ENCODE peak calls at places on chromosomes 7 and 10, in seven cellular contexts. A is HL-60; Q is effector CD8-positive, alpha-beta T cell; G is naive thymus-derived CD8-positive, alpha-beta T cell; S is HS-5; H is effector CD4-positive, alpha-beta T cell; L is ELR. R is an unnamed sample.
A peak's percentile ranks its signal among the peaks of the same experiment; 100 is the strongest.

GRCh38 chr7:157139142-157140117 is 704 bp downstream of the UBE3C start:
- DNase-seq in H (peak; percentile 58), A (peak; percentile 44), Q (peak; percentile 53), L (peak; percentile 54), S (no peak), G (peak; percentile 53), R (peak; percentile 30)

GRCh38 chr7:27211694-27212316 is 11.9 kb upstream of the HOXA13 start:
- DNase-seq in S (no peak), G (no peak), Q (no peak), A (no peak), L (no peak), H (no peak), R (no peak)

GRCh38 chr7:45702751-45703150 is 128.6 kb downstream of the ADCY1 start:
- DNase-seq in A (no peak), S (no peak), H (no peak), Q (no peak), L (no peak), G (no peak), R (no peak)

GRCh38 chr7:121366852-121367431 is 29.2 kb downstream of the FAM3C start:
- DNase-seq in Q (no peak), S (no peak), L (peak; percentile 48), A (no peak), G (no peak), H (peak; percentile 21), R (peak; percentile 42)

GRCh38 chr10:51895209-51895608 is 195.8 kb upstream of the CSTF2T start:
- DNase-seq in A (no peak), L (no peak), H (no peak), Q (no peak), G (no peak), S (no peak), R (no peak)

GRCh38 chr10:86411281-86411841 is 44.8 kb upstream of the GRID1 start:
- DNase-seq in H (no peak), S (no peak), L (peak; percentile 64), G (peak; percentile 15), Q (no peak), A (no peak), R (no peak)

GRCh38 chr7:142800699-142801260 is 30.0 kb downstream of the PRSS2 start:
- DNase-seq in S (no peak), L (no peak), G (no peak), A (no peak), H (no peak), Q (no peak), R (no peak)

GRCh38 chr10:74586088-74586585 is 240.3 kb upstream of the KAT6B start:
- DNase-seq in G (peak; percentile 19), Q (peak; percentile 21), A (no peak), L (peak; percentile 3), S (no peak), H (peak; percentile 44), R (peak; percentile 80)

GRCh38 chr10:84348431-84348830 is 20.0 kb downstream of the CCSER2 start:
- DNase-seq in S (no peak), H (no peak), L (peak; percentile 82), Q (no peak), G (no peak), A (no peak), R (no peak)

GRCh38 chr7:55887786-55888185 is 530 bp downstream of the ZNF713 start:
- DNase-seq in S (no peak), H (no peak), Q (no peak), G (no peak), L (no peak), A (no peak), R (no peak)